ENCODE peak calls at places on chromosomes 7 and 10, in eight cellular contexts. G is lung, U is tibial nerve, B is NCI-H2029, W is dermis blood vessel endothelial cell, X is NAMALWA, N is B cell, V is caudate nucleus. S is an unnamed sample.

GRCh38 chr7:22109761-22110160 is 164.1 kb upstream of the CDCA7L start:
- DNase-seq in G (peak), U (no peak), B (no peak), W (peak), X (peak), N (no peak), V (peak), S (peak)

GRCh38 chr10:12540341-12540781 is 191.0 kb downstream of the CAMK1D start:
- DNase-seq in G (no peak), U (no peak), B (no peak), W (no peak), X (no peak), N (no peak), V (no peak), S (peak)

GRCh38 chr10:84190621-84191020 is 3.7 kb upstream of the CDHR1 start:
- DNase-seq in G (no peak), U (no peak), B (no peak), W (no peak), X (no peak), N (no peak), V (no peak), S (no peak)

GRCh38 chr10:132110713-132111112 is 45.0 kb downstream of the JAKMIP3 start:
- DNase-seq in G (no peak), U (no peak), B (no peak), W (no peak), X (no peak), N (no peak), V (no peak), S (no peak)

GRCh38 chr10:71513896-71514295 is 117.2 kb downstream of the CDH23 start:
- DNase-seq in G (no peak), U (no peak), B (no peak), W (no peak), X (no peak), N (no peak), V (peak), S (no peak)

GRCh38 chr7:39357648-39358047 is 208.6 kb upstream of the YAE1 start:
- DNase-seq in G (no peak), U (no peak), B (no peak), W (peak), X (peak), N (no peak), V (no peak), S (no peak)

GRCh38 chr7:27900006-27900405 is 160.0 kb downstream of the TAX1BP1 start:
- DNase-seq in G (no peak), U (no peak), B (no peak), W (no peak), X (no peak), N (no peak), V (no peak), S (no peak)

GRCh38 chr10:133390597-133391248 is 3.2 kb upstream of the MTG1 start:
- DNase-seq in G (no peak), U (no peak), B (no peak), W (peak), X (no peak), N (no peak), V (no peak), S (no peak)

GRCh38 chr7:93977551-93977950 is 26.6 kb downstream of the BET1 start:
- DNase-seq in G (no peak), U (no peak), B (no peak), W (no peak), X (no peak), N (no peak), V (no peak), S (no peak)

GRCh38 chr7:30971840-30972563 is 8.2 kb downstream of the GHRHR start:
- DNase-seq in G (peak), U (no peak), B (no peak), W (no peak), X (no peak), N (no peak), V (no peak), S (no peak)

GRCh38 chr10:91552706-91553105 is 80.2 kb downstream of the PPP1R3C start:
- DNase-seq in G (no peak), U (no peak), B (no peak), W (peak), X (peak), N (no peak), V (no peak), S (no peak)

GRCh38 chr10:58266003-58266825 is 1.5 kb downstream of the IPMK start:
- DNase-seq in G (no peak), U (no peak), B (no peak), W (peak), X (peak), N (no peak), V (no peak), S (peak)

GRCh38 chr10:7501157-7501556 is 90.3 kb upstream of the SFMBT2 start:
- DNase-seq in G (no peak), U (no peak), B (no peak), W (no peak), X (no peak), N (no peak), V (no peak), S (no peak)

GRCh38 chr10:100642295-100642994 is 102.9 kb upstream of the PAX2 start:
- DNase-seq in G (no peak), U (no peak), B (no peak), W (no peak), X (no peak), N (no peak), V (no peak), S (no peak)

GRCh38 chr7:52723606-52724005 is 311.8 kb upstream of the POM121L12 start:
- DNase-seq in G (no peak), U (no peak), B (no peak), W (no peak), X (no peak), N (no peak), V (no peak), S (no peak)

GRCh38 chr10:17523917-17524316 is 69.5 kb upstream of the ST8SIA6 start:
- DNase-seq in G (no peak), U (no peak), B (no peak), W (no peak), X (no peak), N (no peak), V (no peak), S (no peak)

GRCh38 chr10:5688587-5688986 is 3.9 kb downstream of the TASOR2 start:
- DNase-seq in G (no peak), U (no peak), B (no peak), W (no peak), X (peak), N (no peak), V (no peak), S (no peak)

GRCh38 chr10:81297292-81297691 is 577.7 kb upstream of the NRG3 start:
- DNase-seq in G (no peak), U (no peak), B (no peak), W (no peak), X (no peak), N (no peak), V (no peak), S (no peak)

GRCh38 chr10:12327074-12327473 is 22.3 kb upstream of the CAMK1D start:
- DNase-seq in G (no peak), U (no peak), B (no peak), W (no peak), X (no peak), N (no peak), V (no peak), S (no peak)

GRCh38 chr10:21771219-21771618 is 232.3 kb downstream of the DNAJC1 start:
- DNase-seq in G (no peak), U (no peak), B (no peak), W (no peak), X (no peak), N (no peak), V (no peak), S (no peak)

GRCh38 chr10:22315455-22316285 is 518 bp upstream of the COMMD3 start:
- DNase-seq in G (peak), U (peak), B (no peak), W (peak), X (peak), N (no peak), V (no peak), S (no peak)

GRCh38 chr10:27072436-27073114 is 27.7 kb downstream of the ANKRD26 start:
- DNase-seq in G (no peak), U (no peak), B (no peak), W (no peak), X (peak), N (no peak), V (no peak), S (no peak)

GRCh38 chr7:40221836-40222235 is 87.0 kb downstream of the SUGCT start:
- DNase-seq in G (no peak), U (no peak), B (no peak), W (no peak), X (no peak), N (no peak), V (no peak), S (peak)

GRCh38 chr10:78362406-78363022 is 328.9 kb downstream of the RPS24 start:
- DNase-seq in G (no peak), U (no peak), B (no peak), W (peak), X (no peak), N (no peak), V (no peak), S (peak)

GRCh38 chr7:16840094-16840493 is 35.3 kb upstream of the AGR2 start:
- DNase-seq in G (no peak), U (no peak), B (no peak), W (no peak), X (no peak), N (no peak), V (no peak), S (no peak)

S was measured in AG08395.